ENCODE peak calls at places on chromosomes 2 and 18, in four cellular contexts. E is SK-N-SH, L is H54, C is astrocyte. M is an unnamed sample.

GRCh38 chr2:240156026-240156390 is 15.6 kb upstream of the OTOS start:
- DNase-seq in E (no peak), L (no peak), C (no peak), M (no peak)

GRCh38 chr2:13533524-13533922 is 816.8 kb downstream of the TRIB2 start:
- DNase-seq in E (no peak), L (no peak), C (no peak), M (no peak)

GRCh38 chr18:77376043-77376732 is 126.5 kb downstream of the GALR1 start:
- DNase-seq in E (no peak), L (no peak), C (no peak), M (no peak)

GRCh38 chr2:54522624-54523281 is 66.6 kb downstream of the SPTBN1 start:
- DNase-seq in E (peak; percentile 60), L (no peak), C (no peak), M (peak; percentile 40)

GRCh38 chr2:14756122-14756541 is 123.6 kb downstream of the LRATD1 start:
- DNase-seq in E (no peak), L (no peak), C (peak; percentile 79), M (no peak)

GRCh38 chr2:118851650-118852049 is 4.2 kb upstream of the EN1 start:
- DNase-seq in E (no peak), L (no peak), C (no peak), M (no peak)

GRCh38 chr2:61898810-61899209 is 6.7 kb upstream of the COMMD1 start:
- DNase-seq in E (peak; percentile 35), L (no peak), C (no peak), M (no peak)

GRCh38 chr2:202564226-202564625 is 70.5 kb upstream of the FAM117B start:
- DNase-seq in E (no peak), L (no peak), C (no peak), M (no peak)

GRCh38 chr2:128302011-128302743 is 16.5 kb downstream of the HS6ST1 start:
- DNase-seq in E (no peak), L (no peak), C (no peak), M (no peak)

GRCh38 chr18:50179465-50179864 is 15.5 kb downstream of the MYO5B start:
- DNase-seq in E (no peak), L (no peak), C (no peak), M (no peak)

GRCh38 chr2:71821856-71822255 is 325.8 kb downstream of the CYP26B1 start:
- DNase-seq in E (no peak), L (no peak), C (peak; percentile 40), M (no peak)

GRCh38 chr18:9901377-9901776 is 12.4 kb upstream of the VAPA start:
- DNase-seq in E (no peak), L (no peak), C (no peak), M (no peak)

GRCh38 chr2:226439337-226439736 is 360.3 kb downstream of the IRS1 start:
- DNase-seq in E (no peak), L (no peak), C (no peak), M (no peak)

GRCh38 chr2:199458806-199459285 is 1.1 kb upstream of the SATB2 start:
- DNase-seq in E (peak; percentile 66), L (no peak), C (no peak), M (no peak)

GRCh38 chr2:108946442-108946841 is 42.6 kb downstream of the EDAR start:
- DNase-seq in E (no peak), L (no peak), C (no peak), M (no peak)

M was measured in NCI-H1930.